ENCODE peak calls at places on chromosomes 13 and 19, in nine cellular contexts. B is Peyer's patch, V is thyroid gland, O is ovary, Z is transverse colon, L is uterus, C is K562, A is A549, Y is IMR-90. D is an unnamed sample.

GRCh38 chr19:18746393-18747167 is 44.5 kb downstream of the COMP start:
- DNase-seq in Y (no peak), O (no peak), A (no peak), Z (no peak), V (no peak), C (no peak), L (no peak), B (no peak), D (no peak)

GRCh38 chr13:111551421-111551820 is 231.0 kb downstream of the TEX29 start:
- DNase-seq in O (no peak), C (no peak), Z (no peak), B (no peak), L (no peak), A (no peak), V (no peak), Y (no peak), D (no peak)

GRCh38 chr13:49828452-49828851 is 36.0 kb upstream of the KPNA3 start:
- DNase-seq in C (no peak), V (no peak), A (no peak), Z (no peak), L (no peak), B (no peak), Y (no peak), O (no peak), D (no peak)

GRCh38 chr19:31596751-31597150 is 247.5 kb upstream of the TSHZ3 start:
- DNase-seq in C (no peak), Y (no peak), V (no peak), Z (no peak), A (no peak), O (no peak), B (no peak), L (no peak), D (no peak)

GRCh38 chr13:111511805-111512504 is 191.5 kb downstream of the TEX29 start:
- DNase-seq in L (no peak), C (no peak), B (no peak), A (no peak), V (no peak), Y (no peak), O (no peak), Z (no peak), D (no peak)

GRCh38 chr13:92838786-92839185 is 387.8 kb upstream of the GPC6 start:
- DNase-seq in Z (no peak), Y (peak; percentile 94), B (no peak), A (peak; percentile 0), C (no peak), V (no peak), O (no peak), L (no peak), D (peak; percentile 4)

GRCh38 chr19:3458229-3458555 is 22.1 kb downstream of the SMIM24 start:
- DNase-seq in L (no peak), Z (no peak), V (no peak), O (peak; percentile 54), A (peak; percentile 86), B (no peak), Y (no peak), C (no peak), D (no peak)

GRCh38 chr19:46931197-46931596 is 70.4 kb downstream of the ARHGAP35 start:
- DNase-seq in Z (no peak), L (no peak), Y (no peak), C (no peak), A (no peak), V (no peak), O (no peak), B (no peak), D (no peak)

GRCh38 chr19:46958542-46958941 is 61.1 kb upstream of the NPAS1 start:
- DNase-seq in V (no peak), Z (no peak), B (no peak), O (no peak), C (no peak), Y (peak; percentile 52), A (no peak), L (no peak), D (peak; percentile 44)

GRCh38 chr19:16213076-16213475 is 15.4 kb downstream of the AP1M1 start:
- DNase-seq in Y (peak; percentile 17), A (no peak), O (no peak), Z (no peak), C (no peak), B (no peak), L (no peak), V (no peak), D (no peak)

GRCh38 chr19:14248578-14249011 is 42.6 kb upstream of the ADGRL1 start:
- DNase-seq in Y (no peak), C (no peak), L (peak; percentile 85), Z (peak; percentile 35), O (peak; percentile 62), B (no peak), A (peak; percentile 22), V (peak; percentile 7), D (no peak)

GRCh38 chr13:75713852-75714251 is 77.7 kb downstream of the LMO7 start:
- DNase-seq in Y (no peak), Z (no peak), C (no peak), O (no peak), A (no peak), L (no peak), V (no peak), B (no peak), D (no peak)

GRCh38 chr13:27868639-27869435 is 51.0 kb upstream of the PDX1 start:
- DNase-seq in O (no peak), V (no peak), Z (no peak), L (no peak), Y (peak; percentile 5), C (no peak), B (no peak), A (peak; percentile 7), D (no peak)

GRCh38 chr13:91355099-91355825 is 7.8 kb downstream of the MIR17HG start:
- DNase-seq in O (no peak), L (no peak), Y (no peak), A (no peak), B (no peak), Z (no peak), C (no peak), V (no peak), D (no peak)

GRCh38 chr19:14337510-14337909 is 43.7 kb upstream of the ADGRE5 start:
- DNase-seq in Z (peak; percentile 76), V (no peak), L (no peak), C (peak; percentile 83), O (no peak), Y (no peak), B (peak; percentile 81), A (peak; percentile 75), D (no peak)

GRCh38 chr13:109162248-109163051 is 533.0 kb downstream of the MYO16 start:
- DNase-seq in B (no peak), C (no peak), Z (peak; percentile 22), A (no peak), V (peak; percentile 30), L (no peak), O (no peak), Y (no peak), D (no peak)

GRCh38 chr19:19602136-19602712 is 16.3 kb downstream of the PBX4 start:
- DNase-seq in V (no peak), O (no peak), A (no peak), C (no peak), Y (no peak), Z (no peak), L (no peak), B (no peak), D (peak; percentile 40)

GRCh38 chr19:54315956-54316355 is 3.0 kb upstream of the LILRA5 start:
- DNase-seq in B (no peak), V (no peak), L (no peak), A (no peak), C (no peak), Z (no peak), O (no peak), Y (no peak), D (no peak)

GRCh38 chr13:38641164-38641948 is 45.5 kb upstream of the FREM2 start:
- DNase-seq in O (no peak), A (no peak), Z (no peak), V (no peak), C (peak; percentile 3), Y (no peak), L (no peak), B (no peak), D (no peak)

GRCh38 chr13:19981685-19982238 is 23.2 kb downstream of the ZMYM2 start:
- DNase-seq in L (no peak), Z (no peak), Y (no peak), B (no peak), V (no peak), C (peak; percentile 8), A (no peak), O (no peak), D (no peak)

GRCh38 chr19:48329167-48329891 is 4.0 kb downstream of the EMP3 start:
- DNase-seq in O (no peak), Y (peak; percentile 59), V (no peak), B (no peak), A (no peak), C (peak; percentile 52), Z (peak; percentile 49), L (peak; percentile 60), D (no peak)

GRCh38 chr19:11364935-11365334 is 9.5 kb upstream of the SWSAP1 start:
- DNase-seq in L (no peak), Y (no peak), V (no peak), O (no peak), A (no peak), C (no peak), Z (no peak), B (no peak), D (no peak)
- TF ChIP-seq POLR2A in L (no peak), Y (no peak), V (no peak), O (no peak), A (no peak), C (no peak), Z (no peak), B (no peak), D (no peak)

GRCh38 chr13:102147353-102147752 is 254.5 kb downstream of the FGF14 start:
- DNase-seq in Y (no peak), L (no peak), V (no peak), B (no peak), A (no peak), O (no peak), C (no peak), Z (no peak), D (no peak)
- TF ChIP-seq POLR2A in Y (no peak), L (no peak), V (no peak), B (no peak), A (no peak), O (no peak), C (no peak), Z (no peak), D (no peak)

GRCh38 chr13:30373727-30374126 is 48.6 kb upstream of the UBE2L5 start:
- DNase-seq in Z (peak; percentile 66), Y (no peak), L (no peak), B (no peak), O (no peak), V (no peak), A (no peak), C (no peak), D (no peak)
- TF ChIP-seq POLR2A in Z (no peak), Y (no peak), L (no peak), B (no peak), O (no peak), V (no peak), A (no peak), C (no peak), D (no peak)

DNA sequence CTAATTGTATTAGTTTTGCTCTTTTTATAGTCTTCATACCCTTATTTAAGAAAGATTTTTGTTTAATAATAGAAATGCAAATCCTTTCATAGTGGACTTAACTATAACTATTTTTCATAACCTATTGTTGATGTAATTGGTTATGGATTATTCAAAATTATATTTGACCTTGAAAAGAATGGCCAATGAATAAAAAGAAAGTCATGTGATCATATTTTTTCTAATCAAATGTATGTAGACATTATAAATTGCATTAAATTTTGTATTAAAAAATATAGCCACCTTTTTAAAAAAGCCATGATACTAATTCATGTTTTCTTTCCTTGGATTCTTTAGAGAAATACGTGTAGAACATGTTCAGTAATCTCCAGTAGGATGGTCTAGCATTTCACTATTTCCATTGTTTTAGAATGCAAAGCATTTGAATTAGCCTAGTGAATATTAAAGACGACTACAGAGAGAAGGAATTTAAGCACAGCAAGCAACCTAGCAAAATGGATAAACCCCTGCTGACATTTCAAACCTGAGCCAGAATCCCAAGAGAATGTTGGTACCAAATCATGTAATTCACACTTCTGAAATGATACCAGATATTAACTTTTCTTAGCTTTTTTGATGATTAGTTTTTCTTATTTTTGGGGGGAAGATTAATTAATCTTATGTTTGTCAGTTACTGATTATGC is 1297.4 kb upstream of the MIR17HG start:
- DNase-seq in V (no peak), Y (no peak), O (no peak), A (no peak), B (no peak), C (no peak), L (no peak), Z (no peak), D (no peak)
- TF ChIP-seq POLR2A in V (no peak), Y (no peak), O (no peak), A (no peak), B (no peak), C (no peak), L (no peak), Z (no peak), D (no peak)

D was measured in HepG2.